ENCODE peak calls at places on chromosome 9, in four cellular contexts. R is mesenchymal stem cell, Q is H9, Z is trophoblast cell. U is an unnamed sample.

GRCh38 chr9:33147770-33148169 is 19.4 kb downstream of the B4GALT1 start:
- DNase-seq in R (no peak), Q (no peak), Z (no peak), U (no peak)

GRCh38 chr9:38482918-38483592 is 58.8 kb upstream of the IGFBPL1 start:
- DNase-seq in R (peak), Q (no peak), Z (peak), U (no peak)

GRCh38 chr9:128190516-128191405 is 611 bp downstream of the CIZ1 start:
- DNase-seq in R (peak), Q (no peak), Z (no peak), U (no peak)

GRCh38 chr9:92492781-92493401 is 10.6 kb upstream of the ASPN start:
- DNase-seq in R (no peak), Q (no peak), Z (no peak), U (no peak)

GRCh38 chr9:124849801-124850200 is 3.5 kb upstream of the WDR38 start:
- DNase-seq in R (peak), Q (no peak), Z (no peak), U (no peak)

GRCh38 chr9:127567119-127567897 is 44.8 kb upstream of the STXBP1 start:
- DNase-seq in R (peak), Q (no peak), Z (peak), U (no peak)

GRCh38 chr9:117555964-117556629 is 141.2 kb upstream of the ASTN2 start:
- DNase-seq in R (peak), Q (peak), Z (peak), U (peak)

GRCh38 chr9:109473329-109473728 is 24.8 kb downstream of the PTPN3 start:
- DNase-seq in R (no peak), Q (no peak), Z (peak), U (no peak)

GRCh38 chr9:33620738-33621439 is 96.8 kb downstream of the ANKRD18B start:
- DNase-seq in R (peak), Q (no peak), Z (peak), U (no peak)

GRCh38 chr9:94156549-94157407 is 72.5 kb downstream of the PTPDC1 start:
- DNase-seq in R (no peak), Q (no peak), Z (no peak), U (no peak)

GRCh38 chr9:93304574-93305496 is 120.9 kb downstream of the WNK2 start:
- DNase-seq in R (peak), Q (peak), Z (peak), U (peak)

GRCh38 chr9:86353591-86354047 is 591 bp downstream of the TUT7 start:
- DNase-seq in R (no peak), Q (no peak), Z (peak), U (no peak)

GRCh38 chr9:18366184-18366583 is 107.8 kb upstream of the ADAMTSL1 start:
- DNase-seq in R (no peak), Q (no peak), Z (no peak), U (no peak)

GRCh38 chr9:107922246-107922645 is 432.7 kb upstream of the KLF4 start:
- DNase-seq in R (no peak), Q (no peak), Z (no peak), U (no peak)

GRCh38 chr9:78786794-78787193 is 489.9 kb downstream of the PSAT1 start:
- DNase-seq in R (peak), Q (no peak), Z (no peak), U (no peak)

GRCh38 chr9:90433398-90433890 is 209.2 kb downstream of the DIRAS2 start:
- DNase-seq in R (peak), Q (peak), Z (peak), U (peak)

GRCh38 chr9:70390922-70391321 is 23.5 kb downstream of the KLF9 start:
- DNase-seq in R (no peak), Q (no peak), Z (no peak), U (no peak)

GRCh38 chr9:117783828-117784227 is 79.6 kb downstream of the TLR4 start:
- DNase-seq in R (no peak), Q (no peak), Z (peak), U (no peak)

GRCh38 chr9:72362680-72363139 is 2.3 kb downstream of the ZFAND5 start:
- DNase-seq in R (peak), Q (no peak), Z (peak), U (no peak)

GRCh38 chr9:114538241-114538640 is 33.0 kb upstream of the WHRN start:
- DNase-seq in R (no peak), Q (peak), Z (peak), U (no peak)

GRCh38 chr9:93300175-93300572 is 116.2 kb downstream of the WNK2 start:
- DNase-seq in R (no peak), Q (no peak), Z (no peak), U (no peak)

GRCh38 chr9:21983509-21983908 is 10.7 kb downstream of the CDKN2A start:
- DNase-seq in R (no peak), Q (no peak), Z (no peak), U (no peak)

GRCh38 chr9:6147847-6148246 is 67.8 kb upstream of the IL33 start:
- DNase-seq in R (no peak), Q (no peak), Z (no peak), U (no peak)

GRCh38 chr9:93665566-93666278 is 89.3 kb downstream of the PHF2 start:
- DNase-seq in R (no peak), Q (peak), Z (no peak), U (no peak)

GRCh38 chr9:6302417-6302816 is 25.8 kb upstream of the TPD52L3 start:
- DNase-seq in R (no peak), Q (no peak), Z (peak), U (no peak)

GRCh38 chr9:6439051-6439703 is 26.2 kb downstream of the UHRF2 start:
- DNase-seq in R (no peak), Q (no peak), Z (no peak), U (no peak)

GRCh38 chr9:35350827-35351549 is 138.9 kb upstream of the RUSC2 start:
- DNase-seq in R (peak), Q (no peak), Z (no peak), U (no peak)

GRCh38 chr9:81071108-81071507 is 618.2 kb downstream of the TLE1 start:
- DNase-seq in R (peak), Q (no peak), Z (no peak), U (no peak)

GRCh38 chr9:133210609-133211008 is 1.6 kb upstream of the OBP2B start:
- DNase-seq in R (no peak), Q (no peak), Z (no peak), U (no peak)

GRCh38 chr9:27473135-27473534 is 51.0 kb upstream of the IFNK start:
- DNase-seq in R (peak), Q (no peak), Z (no peak), U (no peak)

GRCh38 chr9:91024841-91025240 is 223.2 kb downstream of the SYK start:
- DNase-seq in R (no peak), Q (no peak), Z (no peak), U (no peak)

GRCh38 chr9:2093920-2094597 is 78.9 kb downstream of the SMARCA2 start:
- DNase-seq in R (peak), Q (peak), Z (peak), U (no peak)

GRCh38 chr9:89922099-89922498 is 317.3 kb downstream of the GADD45G start:
- DNase-seq in R (no peak), Q (no peak), Z (no peak), U (no peak)

GRCh38 chr9:135338546-135338945 is 141.0 kb upstream of the PPP1R26 start:
- DNase-seq in R (no peak), Q (peak), Z (no peak), U (no peak)

GRCh38 chr9:87776481-87777373 is 50.8 kb downstream of the CTSL start:
- DNase-seq in R (no peak), Q (no peak), Z (no peak), U (no peak)

GRCh38 chr9:1709347-1709746 is 305.8 kb upstream of the SMARCA2 start:
- DNase-seq in R (no peak), Q (no peak), Z (peak), U (no peak)

GRCh38 chr9:5866685-5867084 is 24.0 kb upstream of the MLANA start:
- DNase-seq in R (no peak), Q (no peak), Z (no peak), U (no peak)

GRCh38 chr9:77897292-77897691 is 134.3 kb downstream of the GNAQ start:
- DNase-seq in R (no peak), Q (peak), Z (no peak), U (no peak)

GRCh38 chr9:134963546-134963945 is 45.8 kb upstream of the FCN1 start:
- DNase-seq in R (no peak), Q (no peak), Z (no peak), U (no peak)

GRCh38 chr9:136361757-136362449 is 1.6 kb downstream of the DNLZ start:
- DNase-seq in R (no peak), Q (no peak), Z (no peak), U (no peak)
- H3K14ac ChIP-seq in R (peak), Q (no peak), Z (no peak), U (no peak)

DNA sequence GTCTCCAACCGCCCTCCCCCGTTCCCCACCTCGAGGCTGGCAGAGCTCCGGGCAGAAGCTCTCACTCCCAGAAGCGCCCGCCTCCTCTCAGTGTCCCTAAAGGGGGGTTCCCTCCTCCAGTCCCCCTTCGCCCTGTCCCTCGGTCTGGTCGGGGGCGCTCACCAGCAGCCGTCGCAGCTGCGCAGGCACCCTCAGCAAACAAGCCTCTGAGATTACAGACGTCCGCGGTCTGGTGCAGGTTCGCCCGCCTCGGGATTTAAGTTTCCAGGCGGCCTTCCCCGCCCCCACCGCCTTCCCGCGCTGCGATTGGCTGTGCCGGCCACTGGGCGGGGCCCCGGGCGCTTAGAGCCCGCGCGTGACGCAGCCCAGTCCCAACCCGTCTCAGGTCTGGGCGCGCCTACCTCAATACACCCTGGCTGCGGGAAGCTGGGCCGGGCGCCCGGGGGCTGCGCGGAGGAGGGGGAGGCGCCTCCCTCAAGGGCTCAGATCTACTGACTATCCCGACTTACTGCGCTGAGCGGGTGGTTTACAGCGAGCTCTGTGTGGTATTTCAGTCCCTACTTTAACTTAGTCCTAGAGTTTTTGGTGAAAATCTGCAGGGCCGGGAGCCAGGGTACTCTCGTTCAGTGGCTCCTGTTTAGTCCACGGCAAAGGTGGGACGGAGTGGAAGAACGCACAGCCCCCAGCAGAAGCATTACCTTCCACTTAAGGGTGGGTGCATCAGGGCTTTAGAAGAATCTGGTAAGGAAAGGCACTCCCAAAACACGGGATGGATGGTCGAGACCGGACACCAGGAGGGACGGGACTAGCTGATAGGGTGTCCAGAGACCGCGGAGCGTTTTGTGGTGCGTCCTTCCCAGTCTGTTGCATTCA is at the start of gene CTSV:
- DNase-seq in R (peak), Q (peak), Z (peak), U (peak)
- H2BK12ac ChIP-seq in R (no peak), Q (no peak), Z (peak), U (no peak)

GRCh38 chr9:113511047-113511521 is 47.6 kb downstream of the RGS3 start:
- DNase-seq in R (no peak), Q (no peak), Z (no peak), U (no peak)

GRCh38 chr9:113514061-113514460 is 50.5 kb downstream of the RGS3 start:
- DNase-seq in R (no peak), Q (no peak), Z (no peak), U (no peak)

GRCh38 chr9:113513541-113513940 is 50.0 kb downstream of the RGS3 start:
- DNase-seq in R (no peak), Q (no peak), Z (no peak), U (no peak)

GRCh38 chr9:113513111-113513510 is 49.6 kb downstream of the RGS3 start:
- DNase-seq in R (no peak), Q (no peak), Z (no peak), U (no peak)

DNA sequence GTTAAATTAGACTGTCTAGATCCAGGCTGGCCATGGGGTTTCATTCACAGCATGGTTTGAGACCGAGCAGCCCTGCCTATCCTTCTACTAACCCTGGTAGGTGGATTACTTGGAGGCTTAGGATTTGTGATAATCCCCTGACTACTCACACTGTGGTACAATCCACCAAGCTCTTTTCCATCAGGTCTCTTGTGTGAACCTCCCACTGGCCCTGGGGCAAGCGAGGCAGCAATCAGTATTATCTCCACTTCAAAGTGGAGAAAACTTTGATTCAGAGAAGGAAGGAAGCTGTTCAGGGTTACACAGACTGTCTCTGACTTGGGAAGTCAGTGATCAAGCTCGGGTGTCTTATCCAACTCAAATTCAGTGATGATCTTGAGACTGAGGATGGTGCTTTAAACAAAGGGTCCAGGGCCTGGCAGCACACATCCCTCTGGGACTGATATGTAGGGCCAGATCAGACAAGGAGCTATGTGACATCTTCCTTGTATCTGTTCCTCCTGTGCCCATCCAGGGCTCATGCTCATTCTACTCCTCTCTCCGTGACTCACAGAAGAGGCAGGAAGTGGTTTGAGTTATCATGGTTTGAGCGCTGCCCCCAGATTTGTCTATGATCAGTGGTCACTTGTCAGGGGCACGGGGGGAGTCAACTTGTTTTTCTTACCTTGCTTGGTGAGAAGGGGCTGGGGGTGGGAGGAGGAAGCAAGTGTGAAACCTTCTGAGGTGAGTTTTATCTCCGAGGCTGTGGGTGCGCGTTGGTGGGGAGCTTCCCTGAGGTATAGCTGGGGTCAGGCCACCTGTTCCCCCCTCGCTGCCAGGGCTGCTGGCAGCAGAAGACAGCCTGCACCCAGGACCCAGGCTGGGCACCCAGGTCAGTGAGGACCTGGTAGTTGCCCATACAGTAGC is 48.6 kb downstream of the RGS3 start:
- DNase-seq in R (peak), Q (no peak), Z (no peak), U (no peak)
- H3K23ac ChIP-seq in R (no peak), Q (no peak), Z (no peak), U (no peak)

DNA sequence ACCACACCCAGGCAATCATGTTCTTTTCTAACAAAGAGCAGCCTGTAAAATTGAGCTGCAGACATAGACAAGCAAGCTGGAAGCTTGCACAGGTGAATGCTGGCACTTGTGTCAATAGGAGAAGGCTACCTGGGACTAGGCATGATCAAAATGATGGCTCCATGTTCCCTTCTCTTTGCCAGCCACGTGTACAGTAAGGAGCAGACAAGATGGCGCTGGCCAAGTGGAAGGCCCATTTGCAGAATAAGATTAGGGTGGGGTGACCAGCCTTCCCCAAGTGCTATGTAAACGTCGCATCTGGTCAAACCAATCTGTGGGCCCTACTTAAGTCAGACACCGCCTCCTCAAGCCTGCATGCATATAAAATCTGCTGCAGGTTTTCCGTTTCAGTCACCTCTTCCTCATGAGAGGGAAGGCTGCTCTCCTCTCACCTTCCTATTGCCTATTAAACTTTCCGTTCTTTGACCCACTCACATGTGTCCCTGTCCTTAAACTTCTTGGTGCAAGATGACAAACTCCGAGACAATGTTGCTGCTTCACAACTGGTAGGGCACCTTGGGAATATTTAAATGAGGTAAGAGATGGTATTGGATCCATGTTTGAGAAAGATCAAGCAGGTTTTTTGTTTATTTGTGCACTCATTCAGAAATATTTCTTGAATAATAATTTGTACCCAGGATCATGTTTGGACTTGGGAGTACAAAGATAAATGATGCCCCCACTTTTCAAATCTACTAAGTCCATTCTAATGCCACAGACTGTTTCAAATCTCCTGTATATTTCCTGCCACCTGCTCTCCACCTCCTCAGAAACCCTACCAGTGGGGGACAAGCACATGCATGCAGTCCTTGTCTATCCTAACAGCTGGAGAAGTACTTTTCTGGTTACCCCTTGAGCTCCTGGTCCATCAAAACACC is 30.7 kb upstream of the TGFBR1 start:
- DNase-seq in R (no peak), Q (no peak), Z (no peak), U (no peak)
- H3K14ac ChIP-seq in R (no peak), Q (no peak), Z (no peak), U (no peak)

DNA sequence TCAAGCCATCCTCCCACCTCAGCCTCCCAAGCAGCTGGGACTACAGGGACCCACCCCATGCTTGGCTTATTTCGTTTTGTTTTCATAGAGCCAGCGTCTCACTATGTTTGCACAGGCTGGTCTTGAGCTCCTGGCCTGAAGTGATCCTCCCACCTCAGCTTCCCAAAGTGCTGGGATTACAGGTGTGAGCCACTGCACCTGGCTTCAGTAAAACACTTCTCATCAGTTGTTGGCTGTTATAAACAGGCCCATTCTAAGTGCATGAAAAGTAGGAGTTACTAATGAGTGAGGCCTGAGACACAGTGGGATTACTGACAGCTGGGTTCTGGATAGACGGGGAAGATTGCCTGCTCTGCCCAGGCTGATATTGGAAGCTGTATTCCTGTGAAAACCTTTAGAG is 3.5 kb downstream of the CRB2 start:
- DNase-seq in R (no peak), Q (no peak), Z (no peak), U (no peak)
- H2BK12ac ChIP-seq in R (no peak), Q (no peak), Z (peak), U (no peak)

DNA sequence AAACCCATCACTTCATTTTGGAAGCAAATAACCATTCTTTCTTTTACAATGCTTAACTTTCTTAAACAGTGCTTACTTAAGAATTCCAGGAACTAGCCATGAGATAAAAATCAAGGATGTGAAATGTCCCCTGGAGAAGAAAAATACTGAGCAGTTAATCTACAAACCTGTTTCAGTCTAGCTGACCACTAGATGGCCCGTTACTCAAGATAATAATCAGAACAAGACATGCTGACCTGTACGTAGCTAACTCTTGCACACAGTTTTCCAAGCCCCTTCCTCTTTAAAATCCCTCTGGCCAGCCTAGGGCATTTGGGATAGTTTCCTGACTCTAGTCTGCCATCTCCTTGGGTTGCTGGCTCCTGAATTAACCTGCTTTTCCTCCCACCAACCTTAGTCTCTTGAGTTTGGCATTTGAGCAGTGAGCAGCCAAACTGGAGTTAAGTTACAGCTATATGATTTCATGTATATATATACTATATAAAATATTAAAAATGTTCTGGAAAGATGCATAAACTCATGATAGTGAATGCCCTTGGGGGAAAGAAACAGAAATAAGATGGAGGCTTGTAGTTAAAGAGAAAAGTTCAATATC is 59.3 kb upstream of the TRAF1 start:
- DNase-seq in R (peak), Q (no peak), Z (peak), U (peak)
- H3K23ac ChIP-seq in R (no peak), Q (no peak), Z (no peak), U (no peak)

GRCh38 chr9:30609713-30610112 is 1774.7 kb upstream of the ACO1 start:
- DNase-seq in R (no peak), Q (no peak), Z (no peak), U (no peak)
- H3K14ac ChIP-seq in R (no peak), Q (no peak), Z (no peak), U (no peak)

U was measured in neuronal stem cell.